ENCODE peak calls at places on chromosome 9, in seven cellular contexts. L is stimulated activated naive B cell treated with anti-CD40 and anti-IgM and Interleukin-4, amounts not matched to agents 10 μg/mL and 1 μg/mL and 100 μg/mL, for 72 hours; C is hepatocyte; Z is stimulated activated effector memory CD8-positive, alpha-beta T cell treated with anti-CD3 and anti-CD28 coated beads, Interleukin-12 subunit alpha, Interleukin-12 subunit beta, amount 100 ng/mL, for 72 hours; V is NCI-H1436; O is foreskin fibroblast; H is NCI-H446 treated with DMSO at 0.1 percent for 48 hours. A is an unnamed sample.

GRCh38 chr9:135478191-135478590 is 1.4 kb upstream of the PPP1R26 start:
- DNase-seq in L (no peak), C (no peak), Z (no peak), V (no peak), O (no peak), H (no peak), A (no peak)

GRCh38 chr9:14018061-14018460 is 295.9 kb downstream of the NFIB start:
- DNase-seq in L (no peak), C (peak; percentile 24), Z (no peak), V (no peak), O (peak; percentile 61), H (peak; percentile 89), A (no peak)

GRCh38 chr9:14058078-14058688 is 255.8 kb downstream of the NFIB start:
- DNase-seq in L (no peak), C (no peak), Z (no peak), V (no peak), O (no peak), H (peak; percentile 86), A (peak; percentile 1)

GRCh38 chr9:35073276-35073607 is 817 bp upstream of the VCP start:
- DNase-seq in L (no peak), C (no peak), Z (no peak), V (no peak), O (peak; percentile 30), H (no peak), A (no peak)

GRCh38 chr9:133580971-133581370 is 28.2 kb downstream of the FAM163B start:
- DNase-seq in L (no peak), C (no peak), Z (no peak), V (no peak), O (no peak), H (no peak), A (no peak)

GRCh38 chr9:91078041-91078441 is 276.4 kb downstream of the SYK start:
- DNase-seq in L (no peak), C (no peak), Z (no peak), V (no peak), O (peak; percentile 51), H (no peak), A (no peak)

GRCh38 chr9:89542461-89543021 is 44.6 kb upstream of the SEMA4D start:
- DNase-seq in L (no peak), C (no peak), Z (no peak), V (no peak), O (no peak), H (no peak), A (no peak)

GRCh38 chr9:99778308-99778707 is 43.4 kb upstream of the NR4A3 start:
- DNase-seq in L (peak; percentile 17), C (peak; percentile 10), Z (no peak), V (no peak), O (peak; percentile 87), H (peak; percentile 50), A (no peak)

GRCh38 chr9:131714161-131714646 is 25.7 kb downstream of the RAPGEF1 start:
- DNase-seq in L (no peak), C (no peak), Z (no peak), V (no peak), O (peak; percentile 76), H (no peak), A (no peak)

GRCh38 chr9:14978022-14979000 is 68.1 kb upstream of the FREM1 start:
- DNase-seq in L (no peak), C (no peak), Z (no peak), V (no peak), O (no peak), H (no peak), A (no peak)

GRCh38 chr9:112751059-112751795 is 667 bp downstream of the SNX30 start:
- DNase-seq in L (peak; percentile 20), C (peak; percentile 75), Z (peak; percentile 58), V (peak; percentile 16), O (peak; percentile 76), H (no peak), A (peak; percentile 37)

GRCh38 chr9:15187589-15187988 is 119.4 kb downstream of the TTC39B start:
- DNase-seq in L (no peak), C (no peak), Z (no peak), V (no peak), O (no peak), H (no peak), A (no peak)

GRCh38 chr9:35756275-35756742 is 2.2 kb upstream of the MSMP start:
- DNase-seq in L (peak; percentile 70), C (peak; percentile 83), Z (no peak), V (no peak), O (peak; percentile 69), H (no peak), A (no peak)

GRCh38 chr9:101593345-101593744 is 1.4 kb downstream of the PPP3R2 start:
- DNase-seq in L (no peak), C (no peak), Z (no peak), V (no peak), O (no peak), H (no peak), A (no peak)

GRCh38 chr9:132350861-132351315 is 3.9 kb downstream of the SETX start:
- DNase-seq in L (no peak), C (no peak), Z (no peak), V (no peak), O (no peak), H (no peak), A (peak; percentile 49)

GRCh38 chr9:81430727-81431126 is 258.6 kb downstream of the TLE1 start:
- DNase-seq in L (no peak), C (no peak), Z (no peak), V (no peak), O (peak; percentile 54), H (no peak), A (no peak)

GRCh38 chr9:75488714-75489100 is 400.4 kb downstream of the OSTF1 start:
- DNase-seq in L (no peak), C (no peak), Z (no peak), V (no peak), O (no peak), H (no peak), A (no peak)

GRCh38 chr9:137022620-137023008 is 5.4 kb downstream of the ABCA2 start:
- DNase-seq in L (no peak), C (no peak), Z (no peak), V (no peak), O (no peak), H (no peak), A (no peak)

GRCh38 chr9:130128251-130128650 is 44.0 kb upstream of the NCS1 start:
- DNase-seq in L (peak; percentile 75), C (no peak), Z (peak; percentile 86), V (no peak), O (peak; percentile 26), H (no peak), A (peak; percentile 98)

GRCh38 chr9:121861501-121862180 is 210.2 kb downstream of the DAB2IP start:
- DNase-seq in L (no peak), C (peak; percentile 62), Z (no peak), V (no peak), O (peak; percentile 61), H (no peak), A (no peak)

GRCh38 chr9:89410709-89411111 is 87.2 kb downstream of the SEMA4D start:
- DNase-seq in L (peak; percentile 24), C (no peak), Z (peak; percentile 76), V (no peak), O (no peak), H (no peak), A (no peak)

GRCh38 chr9:68842568-68842967 is 137.5 kb downstream of the PIP5K1B start:
- DNase-seq in L (no peak), C (no peak), Z (no peak), V (no peak), O (no peak), H (no peak), A (no peak)

GRCh38 chr9:136051568-136052432 is 43.3 kb downstream of the NACC2 start:
- DNase-seq in L (no peak), C (peak; percentile 94), Z (no peak), V (peak; percentile 65), O (peak; percentile 96), H (peak; percentile 81), A (no peak)

GRCh38 chr9:125169889-125170288 is 19.7 kb downstream of the PPP6C start:
- DNase-seq in L (no peak), C (no peak), Z (no peak), V (no peak), O (no peak), H (no peak), A (no peak)

GRCh38 chr9:134575103-134575816 is 66.3 kb upstream of the COL5A1 start:
- DNase-seq in L (no peak), C (no peak), Z (peak; percentile 3), V (no peak), O (no peak), H (no peak), A (no peak)

GRCh38 chr9:109467936-109468335 is 30.2 kb downstream of the PTPN3 start:
- DNase-seq in L (no peak), C (no peak), Z (no peak), V (peak; percentile 40), O (peak; percentile 39), H (no peak), A (peak; percentile 80)

A was measured in Jurkat, Clone E6-1.